ENCODE peak calls at places on chromosome 17, in four cellular contexts. F, L, Y and H are unnamed samples.

GRCh38 chr17:74870512-74870911 is 2.3 kb downstream of the FDXR start:
- DNase-seq in F (no peak), L (peak; percentile 34), Y (no peak), H (no peak)

GRCh38 chr17:7435676-7436555 is 681 bp downstream of the TMEM102 start:
- DNase-seq in F (no peak), L (no peak), Y (peak; percentile 74), H (no peak)

GRCh38 chr17:1312261-1312870 is 32.9 kb downstream of the TRARG1 start:
- DNase-seq in F (no peak), L (no peak), Y (peak; percentile 22), H (no peak)

GRCh38 chr17:15444805-15445204 is 22.6 kb downstream of the CDRT4 start:
- DNase-seq in F (no peak), L (no peak), Y (peak; percentile 8), H (no peak)

GRCh38 chr17:47254403-47254943 is 846 bp downstream of the ITGB3 start:
- DNase-seq in F (no peak), L (no peak), Y (no peak), H (no peak)

GRCh38 chr17:21253646-21254441 is 634 bp upstream of the NATD1 start:
- DNase-seq in F (no peak), L (no peak), Y (no peak), H (no peak)

GRCh38 chr17:65975878-65976277 is 216.1 kb downstream of the CEP112 start:
- DNase-seq in F (no peak), L (no peak), Y (no peak), H (peak; percentile 2)

GRCh38 chr17:83051423-83052240 is 27.8 kb upstream of the METRNL start:
- DNase-seq in F (peak; percentile 96), L (peak; percentile 97), Y (peak; percentile 99), H (peak; percentile 98)

GRCh38 chr17:68381076-68381900 is 76.0 kb downstream of the WIPI1 start:
- DNase-seq in F (no peak), L (peak; percentile 98), Y (peak; percentile 48), H (no peak)